ENCODE peak calls at places on chromosome 9, in five cellular contexts. O is progenitor cell of endocrine pancreas, M is fibroblast of mammary gland, N is nephron progenitor cell, P is ascending aorta. J is an unnamed sample.

GRCh38 chr9:75106856-75107255 is 18.5 kb downstream of the OSTF1 start:
- DNase-seq in O (no peak), M (peak), N (no peak), P (no peak), J (no peak)

GRCh38 chr9:26975728-26976707 is 19.8 kb downstream of the IFT74 start:
- DNase-seq in O (no peak), M (peak), N (peak), P (no peak), J (peak)

GRCh38 chr9:125241863-125242739 is 958 bp upstream of the HSPA5 start:
- DNase-seq in O (no peak), M (no peak), N (no peak), P (peak), J (peak)

GRCh38 chr9:113563856-113564514 is 100.5 kb downstream of the RGS3 start:
- DNase-seq in O (no peak), M (no peak), N (no peak), P (peak), J (no peak)

GRCh38 chr9:6055213-6055612 is 39.8 kb upstream of the RANBP6 start:
- DNase-seq in O (no peak), M (peak), N (peak), P (no peak), J (peak)

GRCh38 chr9:107480386-107480789 is 9.2 kb downstream of the KLF4 start:
- DNase-seq in O (no peak), M (peak), N (no peak), P (no peak), J (peak)

GRCh38 chr9:81613002-81613750 is 76.2 kb downstream of the TLE1 start:
- DNase-seq in O (no peak), M (peak), N (no peak), P (peak), J (peak)

GRCh38 chr9:656918-657583 is 184.4 kb upstream of the DMRT1 start:
- DNase-seq in O (no peak), M (no peak), N (no peak), P (no peak), J (no peak)

GRCh38 chr9:114166103-114166470 is 10.8 kb downstream of the COL27A1 start:
- DNase-seq in O (no peak), M (no peak), N (no peak), P (no peak), J (no peak)

GRCh38 chr9:32928145-32928763 is 73.2 kb downstream of the APTX start:
- DNase-seq in O (no peak), M (peak), N (no peak), P (no peak), J (peak)

GRCh38 chr9:96075757-96076156 is 200.3 kb downstream of the ERCC6L2 start:
- DNase-seq in O (no peak), M (no peak), N (no peak), P (no peak), J (no peak)

GRCh38 chr9:127495884-127496555 is 44.7 kb downstream of the LRSAM1 start:
- DNase-seq in O (no peak), M (no peak), N (no peak), P (no peak), J (no peak)

GRCh38 chr9:91196103-91196761 is 165.5 kb downstream of the AUH start:
- DNase-seq in O (no peak), M (peak), N (no peak), P (no peak), J (no peak)

GRCh38 chr9:114263853-114264510 is 58.9 kb upstream of the ORM1 start:
- DNase-seq in O (no peak), M (no peak), N (peak), P (no peak), J (no peak)

GRCh38 chr9:126348911-126349550 is 22.4 kb downstream of the MVB12B start:
- DNase-seq in O (no peak), M (no peak), N (no peak), P (no peak), J (no peak)

GRCh38 chr9:122865300-122865699 is 36.9 kb upstream of the PDCL start:
- DNase-seq in O (no peak), M (no peak), N (no peak), P (no peak), J (no peak)

GRCh38 chr9:99085949-99086948 is 18.7 kb upstream of the TGFBR1 start:
- DNase-seq in O (no peak), M (peak), N (no peak), P (peak), J (peak)

GRCh38 chr9:98780059-98780749 is 16.2 kb downstream of the ANKS6 start:
- DNase-seq in O (no peak), M (no peak), N (no peak), P (no peak), J (no peak)

GRCh38 chr9:102728946-102729345 is 266.2 kb upstream of the CYLC2 start:
- DNase-seq in O (no peak), M (no peak), N (no peak), P (no peak), J (no peak)

GRCh38 chr9:88898033-88898432 is 93.2 kb upstream of the S1PR3 start:
- DNase-seq in O (no peak), M (no peak), N (no peak), P (no peak), J (no peak)

GRCh38 chr9:135033487-135033886 is 54.0 kb upstream of the OLFM1 start:
- DNase-seq in O (no peak), M (no peak), N (no peak), P (peak), J (no peak)

GRCh38 chr9:20200900-20201495 is 412.2 kb upstream of the SLC24A2 start:
- DNase-seq in O (no peak), M (no peak), N (no peak), P (no peak), J (no peak)

GRCh38 chr9:17165734-17166133 is 30.9 kb downstream of the CNTLN start:
- DNase-seq in O (no peak), M (no peak), N (no peak), P (no peak), J (no peak)

GRCh38 chr9:77291714-77292113 is 114.4 kb downstream of the VPS13A start:
- DNase-seq in O (no peak), M (peak), N (peak), P (no peak), J (peak)

GRCh38 chr9:97304586-97304985 is 2.9 kb upstream of the CCDC180 start:
- DNase-seq in O (no peak), M (no peak), N (no peak), P (no peak), J (no peak)

GRCh38 chr9:73595036-73595545 is 443.4 kb downstream of the ANXA1 start:
- DNase-seq in O (no peak), M (no peak), N (no peak), P (no peak), J (no peak)

GRCh38 chr9:95645992-95646391 is 129.2 kb upstream of the PTCH1 start:
- DNase-seq in O (no peak), M (peak), N (no peak), P (no peak), J (no peak)

GRCh38 chr9:88533951-88534455 is 975 bp upstream of the NXNL2 start:
- DNase-seq in O (no peak), M (peak), N (no peak), P (peak), J (peak)

DNA sequence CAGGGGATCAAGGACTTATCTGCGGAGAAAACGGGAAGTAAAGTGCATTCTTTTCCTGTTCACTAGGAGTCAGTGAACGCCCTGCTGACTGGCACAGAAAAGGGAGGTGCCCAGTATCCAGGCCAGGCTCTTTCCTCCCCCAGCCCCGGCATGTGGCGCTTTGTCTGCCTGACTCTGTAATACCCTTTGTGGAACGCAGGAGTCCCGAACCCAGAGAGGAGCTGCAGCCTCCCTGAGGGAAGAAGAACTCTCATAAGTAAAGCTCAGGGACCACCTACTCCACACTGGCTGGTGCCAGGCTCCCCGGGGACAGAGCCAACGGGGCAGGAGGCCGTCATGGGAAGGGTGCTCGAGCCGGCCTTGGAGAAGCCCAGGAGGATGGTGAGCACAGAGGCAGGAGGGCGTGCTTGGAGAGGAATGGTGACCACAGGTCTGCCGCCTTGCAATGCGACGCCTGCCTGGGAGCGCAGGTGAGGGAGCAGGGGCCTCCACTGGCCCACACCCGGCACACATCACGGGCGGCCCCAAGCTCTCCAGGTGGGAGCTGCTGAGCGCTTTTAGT is 31.5 kb downstream of the VAV2 start:
- DNase-seq in O (no peak), M (no peak), N (no peak), P (no peak), J (no peak)
- TF ChIP-seq CTCF in O (no peak), M (no peak), N (no peak), P (no peak), J (no peak)

GRCh38 chr9:76218151-76218867 is 175.9 kb downstream of the RFK start:
- DNase-seq in O (no peak), M (no peak), N (no peak), P (no peak), J (no peak)

GRCh38 chr9:76218868-76219462 is 175.3 kb downstream of the RFK start:
- DNase-seq in O (no peak), M (peak), N (peak), P (no peak), J (no peak)

GRCh38 chr9:76216161-76216649 is 178.0 kb downstream of the RFK start:
- DNase-seq in O (no peak), M (peak), N (no peak), P (no peak), J (peak)

GRCh38 chr9:76221423-76221822 is 172.8 kb downstream of the RFK start:
- DNase-seq in O (no peak), M (no peak), N (no peak), P (no peak), J (no peak)

GRCh38 chr9:76219555-76220151 is 174.6 kb downstream of the RFK start:
- DNase-seq in O (no peak), M (peak), N (no peak), P (no peak), J (no peak)
- TF ChIP-seq CTCF in O (peak), M (peak), N (peak), P (no peak), J (peak)

DNA sequence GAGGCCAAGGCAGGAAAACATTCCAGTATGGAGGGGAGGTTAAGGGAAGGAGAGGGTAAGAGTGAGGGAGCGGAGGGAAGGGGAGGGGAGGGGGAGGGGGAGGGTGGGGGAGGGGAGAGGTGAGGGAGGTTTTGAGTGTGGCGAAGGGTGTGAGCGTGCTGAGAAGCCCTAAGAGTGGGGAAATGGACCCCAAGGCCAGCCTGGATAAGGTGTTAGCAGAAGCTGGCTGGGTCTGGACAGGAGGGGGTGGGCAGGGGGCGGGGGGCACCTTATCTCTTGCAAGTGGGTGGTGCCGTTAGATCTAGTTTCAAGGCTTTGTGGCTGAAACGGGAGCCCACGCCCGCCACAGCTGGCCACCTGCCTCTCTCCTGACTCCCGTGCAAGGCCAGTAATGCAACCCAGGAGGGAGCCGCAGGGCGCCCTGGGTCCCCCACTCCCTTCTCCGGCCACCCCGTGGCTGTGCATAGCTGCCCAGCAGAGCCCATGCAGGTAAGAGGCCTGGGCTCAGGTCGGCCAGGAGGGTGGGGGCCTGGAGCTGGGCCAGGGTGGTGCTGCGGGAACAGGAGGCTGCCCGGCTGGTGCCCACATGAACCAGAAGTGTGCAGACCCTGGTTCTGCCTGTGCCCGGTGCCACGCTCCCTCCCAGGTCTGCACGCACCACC is 682 bp downstream of the RNF224 start:
- DNase-seq in O (no peak), M (no peak), N (no peak), P (no peak), J (no peak)
- TF ChIP-seq CTCF in O (no peak), M (no peak), N (no peak), P (no peak), J (no peak)

DNA sequence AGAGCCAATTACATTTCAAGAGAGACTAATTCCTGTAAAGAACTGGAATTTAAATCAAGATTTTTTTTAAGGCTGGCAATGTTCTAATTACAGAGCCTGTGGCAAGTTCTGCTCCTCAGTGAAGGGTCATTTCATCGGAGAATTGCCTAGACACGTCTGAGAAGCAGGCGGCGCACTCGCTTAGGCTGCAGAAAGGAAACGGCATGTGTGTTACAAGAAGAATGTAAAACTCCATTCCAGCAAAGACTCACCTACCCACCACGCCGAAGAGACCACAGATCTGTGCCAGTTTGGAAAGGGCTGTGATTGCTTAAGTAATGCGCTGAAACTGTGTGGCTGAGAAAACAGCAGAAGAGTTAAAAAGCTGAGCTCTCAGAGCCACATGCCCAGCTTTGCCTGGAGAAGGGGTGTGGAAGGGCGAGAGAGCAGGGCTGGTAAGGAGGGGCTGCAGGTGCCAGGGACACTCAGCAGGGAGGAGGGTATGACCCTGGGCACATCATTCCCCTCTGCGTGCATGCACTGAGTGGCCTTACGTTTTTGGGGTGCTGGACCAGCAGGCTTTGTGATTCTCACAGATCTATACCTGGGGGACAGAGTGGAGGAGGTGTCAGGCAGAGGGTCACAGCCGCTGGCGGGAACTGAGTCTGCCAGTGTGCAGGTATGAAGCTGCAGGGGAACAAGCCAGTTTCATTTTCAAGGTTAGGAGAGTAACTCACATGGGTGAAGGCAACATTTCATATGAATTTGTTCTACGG is 17.8 kb upstream of the SLC25A51 start:
- DNase-seq in O (no peak), M (peak), N (no peak), P (no peak), J (no peak)
- TF ChIP-seq CTCF in O (no peak), M (peak), N (no peak), P (no peak), J (no peak)

DNA sequence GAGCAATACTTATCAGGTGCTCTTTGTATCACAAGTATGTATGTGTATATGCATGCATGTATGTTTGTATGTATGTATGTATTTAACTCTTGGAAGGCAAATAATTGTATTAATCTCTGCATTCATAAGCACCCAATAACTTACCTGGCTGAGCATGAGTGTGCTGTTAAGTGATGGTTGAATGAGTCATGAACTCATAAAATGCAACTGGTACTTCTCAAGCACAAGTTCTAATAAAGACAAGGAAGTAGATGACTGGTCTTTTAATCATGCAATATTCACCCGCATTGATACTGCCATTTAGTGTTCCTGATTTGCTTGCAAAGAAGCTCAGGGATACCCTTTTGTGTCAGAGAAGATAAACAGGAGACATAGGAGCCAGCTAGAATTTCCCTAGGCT is 204.9 kb upstream of the TRPM3 start:
- DNase-seq in O (no peak), M (no peak), N (no peak), P (no peak), J (no peak)
- TF ChIP-seq CTCF in O (no peak), M (no peak), N (no peak), P (no peak), J (no peak)

DNA sequence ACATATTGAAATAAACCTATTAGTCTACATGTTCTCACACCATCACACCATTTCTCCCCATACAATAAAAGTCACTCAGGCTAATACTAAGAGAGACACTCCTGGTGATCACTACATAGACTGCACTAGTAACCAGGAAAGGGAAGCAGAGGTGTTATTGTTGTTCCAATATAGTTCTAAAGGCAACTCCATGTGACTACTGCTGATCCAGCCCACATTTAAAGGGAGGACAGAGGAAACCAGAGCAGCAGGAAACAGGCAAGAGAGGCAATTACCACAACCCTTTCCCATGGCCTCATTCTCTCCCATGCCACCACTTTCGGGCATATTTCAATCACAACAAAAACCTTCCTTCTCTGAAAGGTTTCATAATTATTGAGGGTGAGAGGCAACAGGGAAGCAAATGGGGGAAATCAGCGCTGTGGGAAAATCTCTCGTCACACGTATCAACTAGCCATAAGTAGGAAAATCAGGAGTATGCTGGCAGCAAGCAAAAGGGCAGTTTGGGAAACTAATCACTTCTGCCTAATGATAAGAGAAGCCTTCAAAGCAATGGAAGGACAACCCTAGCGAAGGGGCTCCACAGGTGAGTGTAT is 1.8 kb downstream of the UBAP2 start:
- DNase-seq in O (no peak), M (peak), N (no peak), P (peak), J (peak)
- TF ChIP-seq CTCF in O (no peak), M (no peak), N (no peak), P (no peak), J (no peak)

GRCh38 chr9:37678789-37679273 is 28.1 kb downstream of the FRMPD1 start:
- DNase-seq in O (no peak), M (peak), N (no peak), P (no peak), J (no peak)
- TF ChIP-seq CTCF in O (no peak), M (no peak), N (no peak), P (no peak), J (no peak)

J was measured in HFFc6.